ENCODE peak calls at places on chromosome 21, in four cellular contexts. B, N, Q and T are unnamed samples.

GRCh38 chr21:46483300-46484295 is 24.9 kb downstream of the DIP2A start:
- DNase-seq in B (no peak), N (no peak), Q (no peak), T (peak)

GRCh38 chr21:16047857-16048256 is 318.1 kb downstream of the USP25 start:
- DNase-seq in B (no peak), N (no peak), Q (no peak), T (no peak)

GRCh38 chr21:45607021-45607921 is 36.3 kb upstream of the PCBP3 start:
- DNase-seq in B (peak), N (peak), Q (peak), T (no peak)

GRCh38 chr21:24217141-24217540 is 1390.1 kb downstream of the MRPL39 start:
- DNase-seq in B (no peak), N (no peak), Q (no peak), T (no peak)

GRCh38 chr21:35904995-35905972 is 155.0 kb downstream of the SETD4 start:
- DNase-seq in B (no peak), N (no peak), Q (peak), T (peak)

GRCh38 chr21:34201441-34201838 is 128.1 kb downstream of the MRPS6 start:
- DNase-seq in B (no peak), N (no peak), Q (no peak), T (no peak)

GRCh38 chr21:25733859-25734653 is 648 bp downstream of the ATP5PF start:
- DNase-seq in B (peak), N (no peak), Q (no peak), T (peak)

GRCh38 chr21:29105218-29105617 is 25.2 kb upstream of the MAP3K7CL start:
- DNase-seq in B (peak), N (no peak), Q (no peak), T (no peak)

GRCh38 chr21:29114765-29115164 is 15.7 kb upstream of the MAP3K7CL start:
- DNase-seq in B (peak), N (peak), Q (no peak), T (no peak)

GRCh38 chr21:34363733-34364132 is at the start of gene KCNE2:
- DNase-seq in B (no peak), N (peak), Q (no peak), T (no peak)

GRCh38 chr21:35559881-35560280 is 500.4 kb downstream of the SETD4 start:
- DNase-seq in B (peak), N (no peak), Q (no peak), T (no peak)

GRCh38 chr21:26506951-26507350 is 66.1 kb downstream of the CYYR1 start:
- DNase-seq in B (peak), N (no peak), Q (no peak), T (no peak)

GRCh38 chr21:35375115-35375514 is 326.0 kb upstream of the RUNX1 start:
- DNase-seq in B (peak), N (no peak), Q (no peak), T (no peak)

GRCh38 chr21:33825898-33826297 is 89.7 kb downstream of the ATP5PO start:
- DNase-seq in B (no peak), N (no peak), Q (peak), T (no peak)

GRCh38 chr21:34952701-34953100 is 96.4 kb downstream of the RUNX1 start:
- DNase-seq in B (no peak), N (no peak), Q (no peak), T (no peak)

GRCh38 chr21:45824546-45825208 is 156.9 kb upstream of the COL6A1 start:
- DNase-seq in B (no peak), N (no peak), Q (no peak), T (no peak)

GRCh38 chr21:14120091-14120734 is 90.5 kb downstream of the LIPI start:
- DNase-seq in B (no peak), N (peak), Q (no peak), T (no peak)

GRCh38 chr21:37463083-37463780 is 96.7 kb downstream of the DYRK1A start:
- DNase-seq in B (peak), N (peak), Q (no peak), T (no peak)

GRCh38 chr21:45989355-45990048 is 7.9 kb downstream of the COL6A1 start:
- DNase-seq in B (no peak), N (no peak), Q (peak), T (peak)

GRCh38 chr21:35424122-35424521 is 375.0 kb upstream of the RUNX1 start:
- DNase-seq in B (no peak), N (no peak), Q (no peak), T (no peak)

GRCh38 chr21:35925497-35925896 is 134.8 kb downstream of the SETD4 start:
- DNase-seq in B (no peak), N (no peak), Q (no peak), T (no peak)

GRCh38 chr21:33033961-33034413 is 8.3 kb downstream of the OLIG2 start:
- DNase-seq in B (no peak), N (no peak), Q (no peak), T (no peak)

GRCh38 chr21:46067505-46068201 is 30.3 kb upstream of the COL6A2 start:
- DNase-seq in B (no peak), N (peak), Q (no peak), T (no peak)

GRCh38 chr21:45756029-45756428 is 112.5 kb downstream of the PCBP3 start:
- DNase-seq in B (no peak), N (no peak), Q (no peak), T (no peak)

GRCh38 chr21:28126521-28127317 is 866.0 kb downstream of the LTN1 start:
- DNase-seq in B (no peak), N (no peak), Q (no peak), T (no peak)

GRCh38 chr21:46661211-46661625 is 25.7 kb downstream of the PRMT2 start:
- DNase-seq in B (peak), N (peak), Q (peak), T (peak)

GRCh38 chr21:34110594-34111202 is 37.3 kb downstream of the MRPS6 start:
- DNase-seq in B (no peak), N (no peak), Q (no peak), T (no peak)

GRCh38 chr21:31554511-31555022 is 104.9 kb upstream of the SOD1 start:
- DNase-seq in B (peak), N (peak), Q (no peak), T (no peak)

GRCh38 chr21:16193758-16194606 is 464.2 kb downstream of the USP25 start:
- DNase-seq in B (peak), N (peak), Q (peak), T (peak)

GRCh38 chr21:32480381-32480780 is 67.9 kb downstream of the EVA1C start:
- DNase-seq in B (no peak), N (no peak), Q (no peak), T (no peak)

GRCh38 chr21:33844104-33844889 is 71.3 kb downstream of the ATP5PO start:
- DNase-seq in B (no peak), N (no peak), Q (peak), T (no peak)

GRCh38 chr21:39613029-39613934 is 542 bp downstream of the B3GALT5 start:
- DNase-seq in B (no peak), N (peak), Q (no peak), T (no peak)
- H3K4me3 ChIP-seq in B (peak), N (peak), Q (peak), T (peak)

DNA sequence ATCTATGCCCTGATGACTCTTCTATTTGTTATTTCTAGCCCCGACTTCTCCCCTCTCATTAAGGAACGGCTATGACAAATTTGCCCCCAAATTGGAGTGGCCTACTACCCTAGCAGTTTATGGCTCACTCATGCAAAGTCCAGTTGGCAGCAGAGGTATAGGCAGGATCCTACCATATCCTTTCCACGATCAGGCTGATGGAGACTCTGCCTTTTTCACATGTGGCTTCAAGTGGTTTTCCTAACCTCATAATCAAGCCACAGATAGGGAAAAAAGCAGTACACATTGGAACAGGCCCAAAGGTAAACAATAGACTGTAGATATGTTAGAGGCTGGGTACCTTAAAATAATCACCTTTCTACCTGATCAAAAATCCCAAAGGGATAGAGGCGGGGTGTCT is 292.5 kb downstream of the NCAM2 start:
- DNase-seq in B (no peak), N (no peak), Q (no peak), T (no peak)
- H3K4me3 ChIP-seq in B (no peak), N (no peak), Q (no peak), T (no peak)

GRCh38 chr21:38495242-38495641 is 3.0 kb downstream of the ERG start:
- DNase-seq in B (no peak), N (no peak), Q (no peak), T (no peak)
- H3K4me3 ChIP-seq in B (no peak), N (no peak), Q (no peak), T (peak)

GRCh38 chr21:43894206-43894577 is 29.2 kb downstream of the AGPAT3 start:
- DNase-seq in B (no peak), N (no peak), Q (no peak), T (no peak)
- H3K4me3 ChIP-seq in B (no peak), N (no peak), Q (no peak), T (no peak)

GRCh38 chr21:42746593-42747266 is 93.3 kb downstream of the PDE9A start:
- DNase-seq in B (no peak), N (no peak), Q (no peak), T (no peak)
- H3K4me3 ChIP-seq in B (no peak), N (no peak), Q (no peak), T (no peak)

DNA sequence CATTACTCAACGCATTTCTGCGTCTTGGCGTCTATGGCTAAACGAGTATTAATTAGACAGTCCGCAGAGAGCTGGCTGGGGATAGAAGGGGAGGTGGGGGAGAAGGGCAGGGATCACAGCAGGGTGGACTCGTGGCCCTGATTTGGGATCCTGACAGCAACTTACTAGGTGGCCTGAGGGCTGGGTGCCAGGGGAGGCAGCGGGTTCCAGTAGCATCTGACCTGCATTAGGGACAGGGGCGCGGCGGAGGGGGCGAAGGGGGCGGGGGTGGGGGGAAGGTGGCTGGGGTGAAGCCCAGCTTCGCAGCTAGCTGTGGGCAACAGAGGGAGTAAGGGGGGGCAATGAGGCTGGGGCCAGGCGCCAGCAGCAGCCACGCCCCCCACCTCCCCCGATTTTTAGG is 1.0 kb upstream of the BACE2 start:
- DNase-seq in B (no peak), N (no peak), Q (peak), T (peak)
- H3K4me3 ChIP-seq in B (peak), N (peak), Q (peak), T (peak)

DNA sequence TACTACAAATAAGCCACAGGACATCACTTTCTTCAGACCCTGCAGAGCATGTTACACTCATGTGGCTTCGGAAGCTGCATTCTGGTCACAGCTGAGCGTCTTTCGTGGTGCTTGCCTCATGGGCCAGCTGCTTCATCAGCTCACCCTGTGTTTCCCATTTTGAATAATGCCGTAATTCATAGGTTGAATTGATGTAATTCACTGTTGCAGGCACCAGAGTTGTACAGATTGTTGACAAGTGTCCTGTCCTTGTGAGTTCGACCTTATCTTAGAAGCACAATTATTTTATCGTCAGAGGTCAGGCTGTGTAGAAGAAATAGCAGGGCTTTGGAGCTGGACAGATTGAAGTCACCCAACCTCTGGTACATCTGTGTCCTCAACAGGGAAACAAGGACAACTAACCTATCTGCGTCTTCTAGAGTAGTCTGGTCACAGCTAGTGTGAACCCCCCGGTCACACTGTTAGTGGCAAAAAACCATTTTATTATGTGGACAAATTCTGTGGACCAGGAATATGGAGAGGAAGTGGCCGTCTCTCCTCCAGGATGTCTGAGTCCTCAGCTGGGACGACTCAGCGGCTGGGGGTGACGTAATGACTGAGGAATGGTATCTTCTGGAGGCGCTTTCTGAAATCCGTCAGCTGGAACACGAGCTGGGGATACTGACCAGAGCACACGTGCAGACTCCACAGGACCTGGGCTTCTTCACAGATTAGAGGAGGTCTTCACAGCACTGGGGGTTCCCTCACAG is 17.8 kb downstream of the PKNOX1 start:
- DNase-seq in B (peak), N (peak), Q (peak), T (peak)
- H3K4me3 ChIP-seq in B (no peak), N (no peak), Q (no peak), T (no peak)